ENCODE peak calls at places on chromosome 13, in five cellular contexts. H is esophagus muscularis mucosa, J is GM23248, T is iPS DF 6.9, Z is sigmoid colon. M is an unnamed sample.

GRCh38 chr13:105817011-105817410 is 718.5 kb downstream of the EFNB2 start:
- DNase-seq in H (no peak), J (no peak), Z (no peak), T (peak; percentile 54), M (no peak)

GRCh38 chr13:95601216-95601615 is 43.3 kb downstream of the DZIP1 start:
- DNase-seq in J (no peak), Z (no peak), H (no peak), T (no peak), M (no peak)

GRCh38 chr13:94303644-94304174 is 175.8 kb downstream of the DCT start:
- DNase-seq in J (no peak), T (no peak), Z (no peak), H (no peak), M (no peak)

GRCh38 chr13:107969551-107969950 is 245.8 kb downstream of the LIG4 start:
- DNase-seq in H (no peak), T (no peak), J (no peak), Z (no peak), M (no peak)

GRCh38 chr13:66657165-66657895 is 572.8 kb downstream of the PCDH9 start:
- DNase-seq in Z (peak; percentile 66), T (no peak), J (peak; percentile 22), H (no peak), M (peak; percentile 88)

GRCh38 chr13:75812751-75813181 is 176.6 kb downstream of the LMO7 start:
- DNase-seq in J (no peak), H (no peak), Z (no peak), T (no peak), M (peak; percentile 33)

GRCh38 chr13:77907653-77908341 is 10.8 kb downstream of the EDNRB start:
- DNase-seq in J (no peak), T (no peak), H (no peak), Z (no peak), M (no peak)

GRCh38 chr13:113833111-113833830 is 30.6 kb downstream of the GAS6 start:
- DNase-seq in T (no peak), Z (no peak), J (no peak), H (no peak), M (no peak)

GRCh38 chr13:35411059-35411744 is 65.3 kb downstream of the MAB21L1 start:
- DNase-seq in Z (no peak), H (no peak), J (no peak), T (no peak), M (no peak)
- H3K4me1 ChIP-seq in Z (no peaks in the 10 kb centered on the region), H (no peaks in the 10 kb centered on the region), J (no peaks in the 10 kb centered on the region), T (no peaks in the 10 kb centered on the region), M (no peaks in the 10 kb centered on the region)

GRCh38 chr13:98328511-98328910 is 151.4 kb upstream of the RNF113B start:
- DNase-seq in Z (no peak), J (no peak), T (no peak), H (no peak), M (no peak)
- H3K4me1 ChIP-seq in Z (peaks cover 18% of the 10 kb centered on the region), J (peaks cover 26% of the 10 kb centered on the region), T (peaks cover 13% of the 10 kb centered on the region), H (no peaks in the 10 kb centered on the region), M (peaks cover 22% of the 10 kb centered on the region)

GRCh38 chr13:29922281-29922821 is 71.9 kb upstream of the UBL3 start:
- DNase-seq in H (no peak), Z (no peak), T (no peak), J (peak; percentile 71), M (peak; percentile 48)
- H3K4me1 ChIP-seq in H (peaks cover 27% of the 10 kb centered on the region), Z (peaks cover 30% of the 10 kb centered on the region), T (peaks cover 1% of the 10 kb centered on the region), J (peaks cover 56% of the 10 kb centered on the region), M (peaks cover 44% of the 10 kb centered on the region)

GRCh38 chr13:99989376-99990044 is 7.9 kb downstream of the ZIC2 start:
- DNase-seq in J (no peak), Z (no peak), T (no peak), H (peak; percentile 57), M (no peak)
- H3K4me1 ChIP-seq in J (no peaks in the 10 kb centered on the region), Z (peaks cover 13% of the 10 kb centered on the region), T (peaks cover 7% of the 10 kb centered on the region), H (peaks cover 2% of the 10 kb centered on the region), M (no peaks in the 10 kb centered on the region)

GRCh38 chr13:93246069-93246468 is 19.5 kb downstream of the GPC6 start:
- DNase-seq in J (no peak), T (no peak), H (no peak), Z (no peak), M (no peak)
- H3K4me1 ChIP-seq in J (peaks cover 24% of the 10 kb centered on the region), T (peaks cover 10% of the 10 kb centered on the region), H (no peaks in the 10 kb centered on the region), Z (peaks cover 11% of the 10 kb centered on the region), M (peaks cover 48% of the 10 kb centered on the region)

GRCh38 chr13:21058361-21058760 is 3.0 kb downstream of the LATS2 start:
- DNase-seq in T (no peak), H (no peak), Z (no peak), J (peak; percentile 47), M (peak; percentile 80)

GRCh38 chr13:21055016-21055415 is 6.4 kb downstream of the LATS2 start:
- DNase-seq in T (no peak), Z (no peak), J (peak; percentile 74), H (no peak), M (peak; percentile 54)

GRCh38 chr13:21054313-21054712 is 7.1 kb downstream of the LATS2 start:
- DNase-seq in J (no peak), Z (no peak), H (no peak), T (no peak), M (no peak)

GRCh38 chr13:21053231-21053630 is 8.2 kb downstream of the LATS2 start:
- DNase-seq in J (no peak), H (no peak), T (no peak), Z (no peak), M (no peak)

DNA sequence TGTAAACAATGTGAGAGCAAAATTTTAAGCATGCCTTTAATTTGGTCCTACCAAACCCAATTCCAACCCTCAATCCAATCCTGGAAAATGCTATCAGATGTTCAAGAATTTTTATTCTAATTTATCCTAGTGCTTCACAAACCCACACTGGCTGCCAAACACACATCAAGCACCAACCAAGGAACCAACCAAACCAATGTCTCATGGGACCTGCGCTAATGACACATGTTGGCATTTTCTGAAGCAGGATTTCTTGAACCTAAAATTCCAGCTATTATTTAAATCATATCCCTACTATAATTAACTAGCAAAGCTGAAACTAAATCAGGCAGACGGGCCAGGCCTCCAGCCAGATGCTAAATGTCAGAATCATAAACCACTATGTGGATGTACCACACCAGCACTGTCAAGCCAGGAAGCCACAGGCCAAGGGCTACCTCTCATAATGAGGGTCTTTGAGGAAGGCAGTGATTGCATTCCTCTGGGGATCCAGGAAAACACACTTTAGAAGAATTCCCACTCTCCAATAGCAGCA is 5.8 kb downstream of the LATS2 start:
- DNase-seq in H (no peak), Z (no peak), T (no peak), J (peak; percentile 43), M (no peak)
- H3K4me1 ChIP-seq in H (peaks cover 75% of the 10 kb centered on the region), Z (peaks cover 74% of the 10 kb centered on the region), T (no peaks in the 10 kb centered on the region), J (peaks cover 57% of the 10 kb centered on the region), M (peaks cover 53% of the 10 kb centered on the region)

DNA sequence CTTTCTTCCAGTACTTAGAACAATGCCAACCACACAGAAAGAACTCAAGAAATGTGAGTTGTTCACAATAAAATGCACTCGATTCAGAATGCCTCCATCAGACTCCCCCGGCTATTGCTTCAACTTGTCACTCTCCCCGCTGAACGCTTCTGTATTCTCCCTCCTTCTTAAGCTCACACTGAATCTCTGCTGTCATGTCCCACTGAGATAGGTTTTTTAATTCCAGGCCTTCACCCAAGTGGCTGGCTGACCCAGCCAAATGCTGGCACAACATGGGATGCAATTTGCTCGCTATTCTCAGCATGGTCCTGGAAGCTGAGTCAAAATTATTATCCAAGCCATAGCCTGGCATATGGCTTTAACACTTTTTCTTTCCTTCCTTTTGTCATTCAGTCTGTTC is 76.8 kb upstream of the SERP2 start:
- DNase-seq in J (no peak), Z (no peak), H (no peak), T (no peak), M (no peak)
- H3K4me1 ChIP-seq in J (peaks cover 15% of the 10 kb centered on the region), Z (peaks cover 48% of the 10 kb centered on the region), H (peaks cover 39% of the 10 kb centered on the region), T (no peaks in the 10 kb centered on the region), M (peaks cover 24% of the 10 kb centered on the region)